ENCODE peak calls at places on chromosomes 7 and 10, in five cellular contexts. D, M, F, L and E are unnamed samples.

GRCh38 chr7:101112233-101112632 is 14.7 kb upstream of the SERPINE1 start:
- DNase-seq in D (peak), M (no peak), F (no peak), L (no peak), E (no peak)

GRCh38 chr7:144786522-144786921 is 49.3 kb downstream of the TPK1 start:
- DNase-seq in D (no peak), M (no peak), F (no peak), L (no peak), E (no peak)

GRCh38 chr7:74061840-74062539 is 21.6 kb upstream of the LIMK1 start:
- DNase-seq in D (peak), M (peak), F (peak), L (peak), E (no peak)

GRCh38 chr7:34107306-34107705 is 202.0 kb downstream of the BMPER start:
- DNase-seq in D (no peak), M (no peak), F (no peak), L (no peak), E (no peak)

GRCh38 chr7:30679664-30680063 is 2.6 kb downstream of the CRHR2 start:
- DNase-seq in D (no peak), M (no peak), F (no peak), L (no peak), E (no peak)

GRCh38 chr10:89088901-89089300 is 98.3 kb downstream of the FAS start:
- DNase-seq in D (no peak), M (no peak), F (no peak), L (no peak), E (no peak)

GRCh38 chr10:93138113-93138870 is 64.6 kb downstream of the CYP26A1 start:
- DNase-seq in D (no peak), M (no peak), F (no peak), L (no peak), E (no peak)

GRCh38 chr10:4658777-4659176 is 167.2 kb upstream of the AKR1E2 start:
- DNase-seq in D (peak), M (no peak), F (no peak), L (no peak), E (no peak)

GRCh38 chr7:99090811-99091582 is 52.9 kb downstream of the SMURF1 start:
- DNase-seq in D (no peak), M (no peak), F (no peak), L (no peak), E (no peak)

GRCh38 chr7:84904561-84904960 is 282.3 kb downstream of the SEMA3D start:
- DNase-seq in D (no peak), M (no peak), F (no peak), L (no peak), E (no peak)

GRCh38 chr7:80643336-80643925 is 5.0 kb downstream of the CD36 start:
- DNase-seq in D (no peak), M (no peak), F (no peak), L (no peak), E (no peak)

GRCh38 chr10:3689871-3690510 is 95.0 kb downstream of the KLF6 start:
- DNase-seq in D (no peak), M (no peak), F (no peak), L (no peak), E (no peak)

GRCh38 chr7:159066816-159067601 is 77.7 kb downstream of the VIPR2 start:
- DNase-seq in D (no peak), M (no peak), F (no peak), L (no peak), E (no peak)

GRCh38 chr10:88091490-88092061 is 228.2 kb downstream of the PTEN start:
- DNase-seq in D (no peak), M (no peak), F (peak), L (peak), E (peak)